ENCODE peak calls at places on chromosomes 4 and X, in nine cellular contexts. M is heart left ventricle, T is fibroblast of lung, O is suprapubic skin, W is H9, K is A673, F is lower lobe of right lung, H is DND-41, P is mesendoderm. L is an unnamed sample. For H3K4me1 and H3K27me3, the result is how much of the 10 kb centered on the place peaks cover.

GRCh38 chrX:154350429-154351182 is 23.8 kb downstream of the FLNA start:
- DNase-seq in M (no peak), T (no peak), O (no peak), W (no peak), K (no peak), F (peak), H (no peak), P (peak), L (no peak)

GRCh38 chr4:15488658-15489470 is 19.2 kb downstream of the CC2D2A start:
- DNase-seq in M (no peak), T (peak), O (no peak), W (no peak), K (no peak), F (no peak), H (no peak), P (no peak), L (no peak)

GRCh38 chr4:98648602-98649001 is 9.8 kb downstream of the TSPAN5 start:
- DNase-seq in M (peak), T (peak), O (no peak), W (no peak), K (no peak), F (no peak), H (no peak), P (no peak), L (no peak)

GRCh38 chr4:5995901-5996623 is 22.2 kb downstream of the C4orf50 start:
- DNase-seq in M (no peak), T (no peak), O (peak), W (peak), K (no peak), F (no peak), H (no peak), P (no peak), L (no peak)

GRCh38 chr4:119314356-119314755 is 7.6 kb downstream of the FABP2 start:
- DNase-seq in M (no peak), T (peak), O (no peak), W (no peak), K (peak), F (no peak), H (no peak), P (peak), L (peak)

GRCh38 chr4:21034728-21035127 is 334.5 kb downstream of the PACRGL start:
- DNase-seq in M (no peak), T (no peak), O (no peak), W (no peak), K (no peak), F (no peak), H (no peak), P (no peak), L (no peak)

GRCh38 chrX:18961686-18962085 is 22.2 kb downstream of the PHKA2 start:
- DNase-seq in M (no peak), T (peak), O (no peak), W (no peak), K (no peak), F (no peak), H (no peak), P (no peak), L (no peak)

GRCh38 chr4:139770361-139770760 is 104.7 kb downstream of the MGST2 start:
- DNase-seq in M (peak), T (no peak), O (no peak), W (no peak), K (no peak), F (no peak), H (no peak), P (no peak), L (no peak)

GRCh38 chr4:168509786-168510185 is 12.9 kb downstream of the PALLD start:
- DNase-seq in M (no peak), T (peak), O (no peak), W (no peak), K (peak), F (no peak), H (peak), P (no peak), L (peak)

GRCh38 chr4:57475424-57475823 is 365.2 kb upstream of the IGFBP7 start:
- DNase-seq in M (no peak), T (no peak), O (no peak), W (no peak), K (no peak), F (no peak), H (no peak), P (no peak), L (no peak)
- H3K4me1 ChIP-seq in M (under half), T (under half), O (under half), W (under half), K (under half), F (under half), H (under half), P (under half), L (under half)

GRCh38 chrX:138710866-138711331 is 618 bp downstream of the FGF13 start:
- DNase-seq in M (no peak), T (peak), O (no peak), W (peak), K (peak), F (peak), H (no peak), P (peak), L (no peak)
- H3K27me3 ChIP-seq in M (under half), T (under half), O (under half), W (under half), K (under half), F (under half), H (under half), P (under half), L (under half)

GRCh38 chr4:7066006-7066405 is 1.9 kb downstream of the GRPEL1 start:
- DNase-seq in M (peak), T (no peak), O (peak), W (no peak), K (no peak), F (no peak), H (no peak), P (no peak), L (no peak)

GRCh38 chr4:7068279-7068842 is 497 bp upstream of the GRPEL1 start:
- DNase-seq in M (no peak), T (no peak), O (peak), W (no peak), K (no peak), F (no peak), H (no peak), P (no peak), L (no peak)

GRCh38 chr4:7067147-7067522 is 729 bp downstream of the GRPEL1 start:
- DNase-seq in M (peak), T (no peak), O (no peak), W (no peak), K (no peak), F (no peak), H (no peak), P (no peak), L (no peak)

GRCh38 chr4:7067523-7068278 is at the start of gene GRPEL1:
- DNase-seq in M (peak), T (peak), O (peak), W (peak), K (peak), F (peak), H (peak), P (peak), L (peak)

GRCh38 chr4:7066493-7066892 is 1.4 kb downstream of the GRPEL1 start:
- DNase-seq in M (no peak), T (no peak), O (peak), W (no peak), K (no peak), F (no peak), H (no peak), P (no peak), L (no peak)
- H3K27ac ChIP-seq in M (no peak), T (no peak), O (no peak), W (no peak), K (no peak), F (no peak), H (no peak), P (no peak), L (peak)

GRCh38 chrX:133440797-133441163 is 25.5 kb upstream of the GPC4 start:
- DNase-seq in M (no peak), T (no peak), O (no peak), W (peak), K (no peak), F (no peak), H (no peak), P (no peak), L (no peak)
- H3K4me1 ChIP-seq in M (under half), T (under half), O (under half), W (under half), K (under half), F (under half), H (under half), P (under half), L (under half)

GRCh38 chrX:120308558-120308957 is 2.7 kb downstream of the TMEM255A start:
- DNase-seq in M (no peak), T (no peak), O (no peak), W (peak), K (no peak), F (peak), H (no peak), P (peak), L (no peak)
- H3K27me3 ChIP-seq in M (half or more), T (under half), O (under half), W (under half), K (under half), F (under half), H (under half), P (under half), L (under half)

GRCh38 chrX:1661922-1662221 is 47.0 kb downstream of the ASMT start:
- DNase-seq in M (no peak), T (no peak), O (no peak), W (no peak), K (no peak), F (no peak), H (no peak), P (no peak), L (no peak)
- H3K27ac ChIP-seq in M (no peak), T (no peak), O (no peak), W (no peak), K (no peak), F (peak), H (peak), P (no peak), L (peak)

GRCh38 chr4:1241936-1242505 is 6.9 kb downstream of the CTBP1 start:
- DNase-seq in M (no peak), T (no peak), O (peak), W (no peak), K (no peak), F (no peak), H (no peak), P (no peak), L (no peak)
- H3K4me1 ChIP-seq in M (half or more), T (under half), O (half or more), W (under half), K (under half), F (half or more), H (under half), P (under half), L (under half)

DNA sequence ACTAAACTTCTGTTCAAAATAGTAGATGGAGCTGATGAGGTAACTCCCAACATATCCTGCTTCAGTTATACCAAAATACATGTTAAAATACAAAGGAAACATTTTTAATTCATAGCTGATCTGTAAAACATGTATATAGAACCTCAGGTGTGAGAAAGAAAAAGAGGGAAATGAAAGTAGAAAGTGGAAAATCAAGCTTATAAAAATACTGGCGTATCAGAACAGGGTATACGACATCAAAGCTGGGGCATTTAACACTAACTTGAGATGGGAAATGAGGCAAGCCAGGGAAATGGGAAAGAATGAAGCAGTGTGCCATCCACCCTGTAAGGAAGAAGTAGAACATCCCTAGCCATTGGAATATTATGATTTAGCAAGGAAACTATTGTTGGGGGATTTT is 767.5 kb downstream of the DMD start:
- DNase-seq in M (no peak), T (no peak), O (no peak), W (no peak), K (no peak), F (no peak), H (no peak), P (no peak), L (no peak)
- H3K27me3 ChIP-seq in M (under half), T (under half), O (under half), W (under half), K (under half), F (under half), H (under half), P (under half), L (under half)

L was measured in CD4-positive, CD25-positive, alpha-beta regulatory T cell.